ENCODE peak calls at places on chromosomes 16 and 17, in nine cellular contexts. V is CD8-positive, alpha-beta T cell; X is right lobe of liver; A is ascending aorta; E is AG10803; Z is lower leg skin; Q is tibial artery; D is effector memory CD4-positive, alpha-beta T cell; S is mesenchymal stem cell. P is an unnamed sample.

GRCh38 chr17:67488161-67488560 is 111.1 kb downstream of the PITPNC1 start:
- DNase-seq in V (no peak), X (peak), A (no peak), E (peak), Z (peak), Q (peak), D (no peak), S (no peak), P (peak)

GRCh38 chr16:10003486-10003885 is 178.7 kb downstream of the GRIN2A start:
- DNase-seq in V (no peak), X (no peak), A (no peak), E (no peak), Z (no peak), Q (no peak), D (no peak), S (no peak), P (no peak)

GRCh38 chr17:33905338-33905800 is 349.7 kb upstream of the CCL2 start:
- DNase-seq in V (no peak), X (no peak), A (no peak), E (no peak), Z (no peak), Q (no peak), D (no peak), S (no peak), P (no peak)

GRCh38 chr16:73147958-73148357 is 100.0 kb upstream of the ZFHX3 start:
- DNase-seq in V (no peak), X (no peak), A (no peak), E (no peak), Z (no peak), Q (no peak), D (no peak), S (no peak), P (no peak)

GRCh38 chr17:78839173-78839761 is 1.3 kb downstream of the USP36 start:
- DNase-seq in V (no peak), X (no peak), A (no peak), E (peak), Z (no peak), Q (no peak), D (no peak), S (no peak), P (no peak)

GRCh38 chr16:24540575-24541240 is 1.3 kb downstream of the RBBP6 start:
- DNase-seq in V (no peak), X (no peak), A (no peak), E (peak), Z (no peak), Q (no peak), D (no peak), S (peak), P (peak)

GRCh38 chr16:25192096-25192495 is 24.7 kb upstream of the AQP8 start:
- DNase-seq in V (no peak), X (no peak), A (no peak), E (peak), Z (no peak), Q (no peak), D (no peak), S (no peak), P (no peak)

GRCh38 chr17:79915850-79916430 is 76.7 kb upstream of the CBX4 start:
- DNase-seq in V (no peak), X (no peak), A (no peak), E (peak), Z (no peak), Q (no peak), D (no peak), S (peak), P (peak)

GRCh38 chr17:45956090-45956489 is 43.0 kb upstream of the STH start:
- DNase-seq in V (no peak), X (no peak), A (no peak), E (no peak), Z (no peak), Q (no peak), D (no peak), S (no peak), P (peak)

GRCh38 chr16:58114827-58115825 is 14.1 kb downstream of the CFAP20 start:
- DNase-seq in V (no peak), X (no peak), A (no peak), E (peak), Z (no peak), Q (no peak), D (no peak), S (peak), P (no peak)

GRCh38 chr16:71726491-71727319 is 2.2 kb upstream of the PHLPP2 start:
- DNase-seq in V (no peak), X (no peak), A (no peak), E (peak), Z (no peak), Q (no peak), D (no peak), S (no peak), P (no peak)

GRCh38 chr16:15658149-15658548 is 8.1 kb downstream of the NDE1 start:
- DNase-seq in V (no peak), X (no peak), A (no peak), E (no peak), Z (no peak), Q (no peak), D (no peak), S (no peak), P (peak)

GRCh38 chr17:78986048-78986648 is 6.4 kb upstream of the LGALS3BP start:
- DNase-seq in V (no peak), X (no peak), A (no peak), E (peak), Z (no peak), Q (no peak), D (no peak), S (peak), P (no peak)

GRCh38 chr17:19978206-19978802 is 676 bp upstream of the AKAP10 start:
- DNase-seq in V (no peak), X (no peak), A (no peak), E (peak), Z (no peak), Q (peak), D (no peak), S (peak), P (peak)

GRCh38 chr17:29582767-29583166 is 6.7 kb downstream of the GIT1 start:
- DNase-seq in V (no peak), X (peak), A (no peak), E (no peak), Z (no peak), Q (no peak), D (no peak), S (no peak), P (peak)

GRCh38 chr16:48318630-48319029 is 66.6 kb downstream of the SIAH1 start:
- DNase-seq in V (no peak), X (no peak), A (no peak), E (peak), Z (peak), Q (no peak), D (no peak), S (peak), P (peak)

GRCh38 chr17:40915199-40915661 is 22.2 kb downstream of the KRT23 start:
- DNase-seq in V (no peak), X (no peak), A (no peak), E (peak), Z (no peak), Q (no peak), D (no peak), S (peak), P (no peak)

GRCh38 chr17:67316776-67317175 is 49.6 kb downstream of the PSMD12 start:
- DNase-seq in V (no peak), X (no peak), A (no peak), E (no peak), Z (no peak), Q (no peak), D (no peak), S (no peak), P (no peak)

GRCh38 chr16:81647527-81647926 is 131.6 kb upstream of the PLCG2 start:
- DNase-seq in V (no peak), X (no peak), A (no peak), E (peak), Z (no peak), Q (no peak), D (no peak), S (peak), P (peak)

GRCh38 chr16:48194828-48195566 is 39.2 kb upstream of the ABCC12 start:
- DNase-seq in V (no peak), X (no peak), A (no peak), E (no peak), Z (no peak), Q (no peak), D (no peak), S (peak), P (no peak)

GRCh38 chr16:58582971-58583765 is 46.5 kb downstream of the CNOT1 start:
- DNase-seq in V (no peak), X (peak), A (no peak), E (no peak), Z (no peak), Q (no peak), D (no peak), S (no peak), P (peak)

GRCh38 chr17:1829189-1829578 is 518 bp downstream of the SMYD4 start:
- DNase-seq in V (no peak), X (no peak), A (no peak), E (no peak), Z (no peak), Q (no peak), D (no peak), S (no peak), P (no peak)

GRCh38 chr17:1839516-1839915 is 9.7 kb downstream of the RPA1 start:
- DNase-seq in V (no peak), X (no peak), A (no peak), E (no peak), Z (no peak), Q (no peak), D (no peak), S (peak), P (no peak)

GRCh38 chr17:1829579-1830257 is at the start of the genes RPA1 and SMYD4:
- DNase-seq in V (peak), X (peak), A (peak), E (peak), Z (peak), Q (peak), D (peak), S (peak), P (peak)

GRCh38 chr17:1830288-1830687 is 483 bp downstream of the RPA1 start:
- DNase-seq in V (no peak), X (no peak), A (no peak), E (no peak), Z (no peak), Q (no peak), D (no peak), S (peak), P (peak)

DNA sequence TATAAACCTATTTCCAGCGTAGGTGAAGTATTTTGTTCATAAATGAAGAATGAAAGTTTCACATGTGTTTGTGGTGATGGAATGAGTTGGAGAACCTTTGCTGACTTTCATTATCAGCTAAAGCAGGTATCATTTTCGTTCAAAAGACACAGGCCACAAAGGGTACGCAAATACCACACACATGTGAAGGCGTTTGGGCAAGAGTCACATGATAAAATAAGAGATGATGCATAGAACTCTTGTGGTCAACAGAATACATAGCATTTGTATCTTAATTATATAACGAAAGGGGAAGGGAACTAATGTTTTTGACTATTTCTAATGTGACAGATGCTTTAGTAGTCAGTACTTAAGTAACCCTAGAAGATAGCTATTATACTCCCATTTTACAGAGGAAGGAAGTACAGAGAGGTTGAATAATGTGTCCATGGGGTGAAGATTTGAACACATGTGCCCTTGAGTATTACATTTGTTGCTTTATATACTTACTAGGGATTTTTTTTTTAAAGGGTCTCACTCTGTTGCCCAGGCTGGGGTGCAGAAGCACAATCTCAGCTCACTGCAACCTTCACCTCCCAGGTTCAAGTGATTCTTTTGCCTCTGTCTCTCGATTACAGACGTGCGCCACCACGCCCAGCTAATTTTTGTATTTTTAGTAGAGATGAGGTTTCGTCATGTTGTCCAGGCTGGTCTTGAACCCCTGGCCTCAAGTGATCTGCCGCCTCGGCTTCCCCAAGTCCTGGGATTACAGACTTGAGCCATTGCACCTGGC is 4.8 kb downstream of the RPA1 start:
- DNase-seq in V (no peak), X (no peak), A (no peak), E (no peak), Z (no peak), Q (no peak), D (no peak), S (no peak), P (no peak)
- H3K4me3 ChIP-seq in V (no peak), X (no peak), A (no peak), E (no peak), Z (no peak), Q (no peak), D (no peak), S (no peak), P (no peak)

GRCh38 chr16:4217246-4218131 is 24.4 kb downstream of the SRL start:
- DNase-seq in V (no peak), X (no peak), A (no peak), E (no peak), Z (no peak), Q (no peak), D (no peak), S (no peak), P (peak)
- H3K4me3 ChIP-seq in V (no peak), X (no peak), A (no peak), E (no peak), Z (no peak), Q (peak), D (no peak), S (no peak), P (no peak)

GRCh38 chr17:8227238-8227581 is 16.8 kb upstream of the AURKB start:
- DNase-seq in V (no peak), X (no peak), A (no peak), E (no peak), Z (no peak), Q (no peak), D (no peak), S (no peak), P (peak)
- H3K4me3 ChIP-seq in V (no peak), X (no peak), A (peak), E (peak), Z (no peak), Q (peak), D (no peak), S (no peak), P (peak)

GRCh38 chr17:4903051-4903818 is at the start of gene CHRNE:
- DNase-seq in V (peak), X (peak), A (no peak), E (peak), Z (peak), Q (peak), D (peak), S (peak), P (peak)
- H3K4me3 ChIP-seq in V (peak), X (no peak), A (peak), E (no peak), Z (no peak), Q (no peak), D (no peak), S (no peak), P (no peak)

GRCh38 chr17:58416396-58416795 is 938 bp downstream of the RNF43 start:
- DNase-seq in V (no peak), X (no peak), A (no peak), E (no peak), Z (no peak), Q (no peak), D (no peak), S (no peak), P (no peak)
- H3K4me3 ChIP-seq in V (no peak), X (peak), A (no peak), E (no peak), Z (no peak), Q (no peak), D (no peak), S (no peak), P (peak)

P was measured in endodermal cell.